ENCODE peak calls at places on chromosomes 3 and 15, in nine cellular contexts. Q is foreskin fibroblast; L is MCF 10A; G is activated T-helper 2 cell treated with anti-CD3 and anti-CD28 coated beads, Interferon-gamma antibody, Interleukin-2, Interleukin-4, amounts not matched to agents 10 μg/mL and 5 μg/mL and 100 μg/mL, durations not matched to agents 14 hours and 24 hours and 36 hours; V is adipocyte; H is epithelial cell of prostate; J is AG08396; Z is activated effector memory CD4-positive, alpha-beta T cell treated with Interleukin-2 at 50 U/mL for 16 hours; N is PC-3. F is an unnamed sample.

GRCh38 chr15:60346077-60346476 is 51.7 kb downstream of the ANXA2 start:
- DNase-seq in Q (no peak), L (no peak), G (no peak), V (no peak), H (no peak), J (no peak), Z (no peak), N (no peak), F (no peak)

GRCh38 chr3:190017575-190018288 is 103.0 kb downstream of the P3H2 start:
- DNase-seq in Q (peak), L (peak), G (no peak), V (peak), H (no peak), J (peak), Z (no peak), N (peak), F (no peak)

GRCh38 chr15:66188464-66188863 is 65.1 kb downstream of the MEGF11 start:
- DNase-seq in Q (no peak), L (no peak), G (no peak), V (no peak), H (no peak), J (no peak), Z (no peak), N (no peak), F (no peak)

GRCh38 chr3:180855364-180855763 is 57.1 kb upstream of the FXR1 start:
- DNase-seq in Q (no peak), L (peak), G (no peak), V (no peak), H (no peak), J (no peak), Z (no peak), N (peak), F (peak)

GRCh38 chr3:185469542-185469941 is 29.3 kb downstream of the TMEM41A start:
- DNase-seq in Q (no peak), L (no peak), G (no peak), V (no peak), H (no peak), J (no peak), Z (no peak), N (no peak), F (no peak)

GRCh38 chr15:42891569-42891968 is 29.0 kb downstream of the TTBK2 start:
- DNase-seq in Q (peak), L (no peak), G (no peak), V (no peak), H (no peak), J (no peak), Z (no peak), N (peak), F (no peak)

GRCh38 chr3:129428020-129428381 is 435 bp downstream of the EFCAB12 start:
- DNase-seq in Q (no peak), L (no peak), G (no peak), V (no peak), H (no peak), J (no peak), Z (no peak), N (no peak), F (no peak)

GRCh38 chr3:6631376-6631775 is 229.5 kb upstream of the GRM7 start:
- DNase-seq in Q (no peak), L (no peak), G (no peak), V (no peak), H (no peak), J (no peak), Z (no peak), N (no peak), F (no peak)

GRCh38 chr15:35690698-35691116 is 144.7 kb upstream of the DPH6 start:
- DNase-seq in Q (peak), L (no peak), G (no peak), V (peak), H (no peak), J (no peak), Z (no peak), N (no peak), F (no peak)

GRCh38 chr3:13346481-13347389 is 73.4 kb downstream of the NUP210 start:
- DNase-seq in Q (no peak), L (no peak), G (peak), V (no peak), H (no peak), J (no peak), Z (peak), N (no peak), F (peak)

GRCh38 chr3:184630861-184631260 is 69.3 kb downstream of the EPHB3 start:
- DNase-seq in Q (no peak), L (no peak), G (no peak), V (no peak), H (no peak), J (no peak), Z (no peak), N (no peak), F (no peak)

GRCh38 chr3:156291269-156292123 is 171.1 kb downstream of the KCNAB1 start:
- DNase-seq in Q (peak), L (no peak), G (no peak), V (peak), H (no peak), J (peak), Z (no peak), N (no peak), F (no peak)

GRCh38 chr3:58585005-58585786 is 8.0 kb upstream of the FAM107A start:
- DNase-seq in Q (peak), L (peak), G (peak), V (peak), H (no peak), J (peak), Z (peak), N (peak), F (peak)

GRCh38 chr3:45644467-45645201 is 44.6 kb upstream of the SACM1L start:
- DNase-seq in Q (peak), L (peak), G (no peak), V (peak), H (peak), J (peak), Z (no peak), N (peak), F (no peak)

GRCh38 chr3:150249776-150250175 is 158.3 kb upstream of the TSC22D2 start:
- DNase-seq in Q (no peak), L (no peak), G (no peak), V (no peak), H (no peak), J (no peak), Z (no peak), N (no peak), F (no peak)

GRCh38 chr3:27507515-27508266 is 23.5 kb upstream of the SLC4A7 start:
- DNase-seq in Q (no peak), L (peak), G (no peak), V (no peak), H (peak), J (no peak), Z (no peak), N (peak), F (no peak)

GRCh38 chr3:116356056-116356455 is 89.2 kb downstream of the LSAMP start:
- DNase-seq in Q (no peak), L (no peak), G (no peak), V (no peak), H (no peak), J (no peak), Z (no peak), N (no peak), F (no peak)

GRCh38 chr15:70252056-70252935 is 154.6 kb upstream of the TLE3 start:
- DNase-seq in Q (no peak), L (no peak), G (no peak), V (no peak), H (no peak), J (no peak), Z (no peak), N (no peak), F (no peak)

GRCh38 chr15:68373028-68373427 is 58.9 kb downstream of the ITGA11 start:
- DNase-seq in Q (no peak), L (no peak), G (no peak), V (no peak), H (no peak), J (no peak), Z (no peak), N (no peak), F (no peak)

GRCh38 chr3:150469931-150470740 is 62.0 kb downstream of the TSC22D2 start:
- DNase-seq in Q (peak), L (peak), G (no peak), V (no peak), H (peak), J (no peak), Z (no peak), N (peak), F (no peak)

GRCh38 chr3:197545111-197545510 is 10.7 kb downstream of the BDH1 start:
- DNase-seq in Q (no peak), L (no peak), G (no peak), V (no peak), H (no peak), J (no peak), Z (no peak), N (no peak), F (no peak)

GRCh38 chr15:74322558-74323180 is 44.8 kb downstream of the CYP11A1 start:
- DNase-seq in Q (peak), L (peak), G (peak), V (peak), H (no peak), J (peak), Z (peak), N (peak), F (no peak)

GRCh38 chr3:124860599-124860998 is 26.6 kb downstream of the ITGB5 start:
- DNase-seq in Q (peak), L (peak), G (no peak), V (peak), H (peak), J (peak), Z (no peak), N (peak), F (no peak)

GRCh38 chr15:47374222-47374621 is 343.1 kb upstream of the SEMA6D start:
- DNase-seq in Q (peak), L (peak), G (no peak), V (peak), H (no peak), J (peak), Z (no peak), N (peak), F (no peak)

GRCh38 chr3:48685603-48686511 is at the start of gene NCKIPSD:
- DNase-seq in Q (peak), L (peak), G (peak), V (peak), H (no peak), J (peak), Z (peak), N (peak), F (peak)

GRCh38 chr15:36334059-36334458 is 245.4 kb upstream of the CDIN1 start:
- DNase-seq in Q (peak), L (no peak), G (no peak), V (peak), H (no peak), J (no peak), Z (no peak), N (peak), F (no peak)

GRCh38 chr3:59341441-59341840 is 291.6 kb upstream of the CFAP20DC start:
- DNase-seq in Q (no peak), L (no peak), G (no peak), V (no peak), H (no peak), J (no peak), Z (no peak), N (no peak), F (no peak)

GRCh38 chr15:56739964-56740640 is 6.8 kb upstream of the ZNF280D start:
- DNase-seq in Q (no peak), L (peak), G (no peak), V (no peak), H (no peak), J (no peak), Z (no peak), N (peak), F (no peak)

GRCh38 chr3:126314305-126315082 is 42.7 kb downstream of the KLF15 start:
- DNase-seq in Q (no peak), L (no peak), G (no peak), V (no peak), H (no peak), J (no peak), Z (no peak), N (no peak), F (no peak)

GRCh38 chr3:30550246-30550645 is 56.2 kb upstream of the TGFBR2 start:
- DNase-seq in Q (peak), L (peak), G (no peak), V (peak), H (no peak), J (no peak), Z (no peak), N (peak), F (no peak)

F was measured in NT2/D1.